ENCODE peak calls at places on chromosomes 16 and 17, in four cellular contexts. L, Z, K and G are unnamed samples.

GRCh38 chr17:46834846-46835245 is 16.4 kb upstream of the WNT3 start:
- DNase-seq in L (no peak), Z (no peak), K (no peak), G (no peak)

GRCh38 chr17:6420173-6420641 is 14.7 kb downstream of the AIPL1 start:
- DNase-seq in L (peak), Z (no peak), K (peak), G (peak)

GRCh38 chr17:50275279-50275678 is 1.0 kb downstream of the TMEM92 start:
- DNase-seq in L (no peak), Z (no peak), K (no peak), G (no peak)

GRCh38 chr16:81214745-81215166 is 23.7 kb upstream of the BCO1 start:
- DNase-seq in L (peak), Z (no peak), K (peak), G (no peak)

GRCh38 chr17:68600881-68601564 is at the start of gene FAM20A:
- DNase-seq in L (peak), Z (peak), K (peak), G (no peak)

GRCh38 chr17:6551356-6551755 is 5.0 kb downstream of the PITPNM3 start:
- DNase-seq in L (no peak), Z (no peak), K (no peak), G (no peak)

GRCh38 chr17:46865100-46865499 is 13.7 kb downstream of the WNT9B start:
- DNase-seq in L (no peak), Z (no peak), K (no peak), G (no peak)

GRCh38 chr17:30570191-30570590 is 93.0 kb downstream of the GOSR1 start:
- DNase-seq in L (no peak), Z (no peak), K (no peak), G (no peak)

GRCh38 chr17:77356690-77357201 is 216.0 kb downstream of the SEC14L1 start:
- DNase-seq in L (no peak), Z (peak), K (no peak), G (no peak)

GRCh38 chr17:38883592-38884526 is 14.0 kb downstream of the LASP1 start:
- DNase-seq in L (peak), Z (no peak), K (peak), G (peak)
- H3K4me3 ChIP-seq in L (no peak), Z (peak), K (peak), G (no peak)

GRCh38 chr16:57807968-57808528 is 5.8 kb upstream of the KIFC3 start:
- DNase-seq in L (peak), Z (peak), K (peak), G (peak)
- H3K4me3 ChIP-seq in L (no peak), Z (peak), K (no peak), G (peak)

GRCh38 chr16:28260193-28260592 is 32.1 kb upstream of the SBK1 start:
- DNase-seq in L (no peak), Z (no peak), K (no peak), G (no peak)
- H3K4me3 ChIP-seq in L (no peak), Z (no peak), K (no peak), G (no peak)

GRCh38 chr17:72053069-72053846 is 67.6 kb upstream of the SOX9 start:
- DNase-seq in L (no peak), Z (no peak), K (peak), G (no peak)
- H3K4me3 ChIP-seq in L (no peak), Z (no peak), K (no peak), G (no peak)

DNA sequence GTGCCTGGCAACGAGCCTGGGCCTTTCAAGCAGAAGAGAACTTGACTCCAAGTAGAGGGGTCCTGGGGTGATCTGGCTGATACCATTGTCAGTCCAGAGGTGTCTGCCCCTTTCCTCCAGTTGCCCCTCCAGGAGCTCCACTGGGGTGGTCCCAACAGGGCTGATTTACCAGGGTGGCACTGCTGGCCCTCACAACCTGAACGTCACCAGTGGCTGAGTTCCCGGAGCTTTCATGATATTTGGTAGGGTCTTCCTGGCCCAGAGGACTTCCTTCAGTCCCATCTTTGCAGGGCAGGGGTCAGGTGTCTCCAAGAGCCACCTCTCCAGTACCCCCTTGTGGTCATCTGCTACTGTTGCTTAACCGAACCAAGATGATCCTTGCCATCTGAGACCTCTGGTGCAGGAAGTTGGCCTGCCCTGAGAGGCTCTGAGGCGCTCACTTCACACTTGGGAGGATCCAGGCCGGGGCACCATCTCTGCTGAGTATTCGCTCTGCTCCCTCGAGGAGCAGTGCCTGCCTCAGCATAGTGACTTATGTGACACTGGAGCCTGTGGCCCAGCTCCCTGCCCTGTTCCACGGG is 3.5 kb downstream of the LIMD2 start:
- DNase-seq in L (peak), Z (no peak), K (peak), G (peak)
- H3K4me3 ChIP-seq in L (no peak), Z (no peak), K (no peak), G (no peak)